ENCODE peak calls at places on chromosome 4, in ten cellular contexts. One of them, this sample, is unnamed.

GRCh38 chr4:95729596-95729995 is 110.3 kb upstream of the PDHA2 start:
- DNase-seq in left colon: no peak
- DNase-seq in T1000: no peak
- DNase-seq in foreskin fibroblast: no peak
- DNase-seq in HCT116: no peak
- DNase-seq in fibroblast of mammary gland: no peak
- DNase-seq in NCI-H146: no peak
- DNase-seq in Ammon's horn: no peak
- DNase-seq in fibroblast of the aortic adventitia: no peak
- DNase-seq in GM19239: no peak
- DNase-seq in this sample: no peak

GRCh38 chr4:122764808-122765189 is 32.3 kb downstream of the BBS12 start:
- DNase-seq in Ammon's horn: no peak
- DNase-seq in left colon: no peak
- DNase-seq in fibroblast of mammary gland: peak; percentile 90
- DNase-seq in GM19239: no peak
- DNase-seq in NCI-H146: no peak
- DNase-seq in HCT116: no peak
- DNase-seq in T1000: no peak
- DNase-seq in fibroblast of the aortic adventitia: peak; percentile 97
- DNase-seq in foreskin fibroblast: peak; percentile 72
- DNase-seq in this sample: peak; percentile 72

GRCh38 chr4:17064959-17065358 is 166.5 kb upstream of the LDB2 start:
- DNase-seq in foreskin fibroblast: no peak
- DNase-seq in NCI-H146: no peak
- DNase-seq in GM19239: no peak
- DNase-seq in Ammon's horn: no peak
- DNase-seq in fibroblast of the aortic adventitia: peak; percentile 56
- DNase-seq in fibroblast of mammary gland: no peak
- DNase-seq in left colon: no peak
- DNase-seq in HCT116: no peak
- DNase-seq in T1000: no peak
- DNase-seq in this sample: no peak

GRCh38 chr4:106032851-106033286 is 137.6 kb downstream of the NPNT start:
- DNase-seq in left colon: no peak
- DNase-seq in foreskin fibroblast: peak; percentile 7
- DNase-seq in fibroblast of the aortic adventitia: peak; percentile 60
- DNase-seq in GM19239: no peak
- DNase-seq in fibroblast of mammary gland: peak; percentile 63
- DNase-seq in Ammon's horn: no peak
- DNase-seq in T1000: peak; percentile 12
- DNase-seq in HCT116: no peak
- DNase-seq in NCI-H146: no peak
- DNase-seq in this sample: peak; percentile 64

GRCh38 chr4:78057135-78057599 is at the start of gene FRAS1:
- DNase-seq in GM19239: no peak
- DNase-seq in foreskin fibroblast: no peak
- DNase-seq in fibroblast of mammary gland: peak; percentile 27
- DNase-seq in fibroblast of the aortic adventitia: no peak
- DNase-seq in left colon: peak; percentile 35
- DNase-seq in Ammon's horn: peak; percentile 43
- DNase-seq in T1000: peak; percentile 56
- DNase-seq in HCT116: no peak
- DNase-seq in NCI-H146: peak; percentile 76
- DNase-seq in this sample: no peak

GRCh38 chr4:183348706-183349659 is 26.8 kb upstream of the CLDN24 start:
- DNase-seq in fibroblast of mammary gland: peak; percentile 95
- DNase-seq in foreskin fibroblast: peak; percentile 99
- DNase-seq in NCI-H146: no peak
- DNase-seq in Ammon's horn: no peak
- DNase-seq in T1000: peak; percentile 52
- DNase-seq in left colon: no peak
- DNase-seq in fibroblast of the aortic adventitia: peak; percentile 75
- DNase-seq in GM19239: no peak
- DNase-seq in HCT116: no peak
- DNase-seq in this sample: peak; percentile 81

GRCh38 chr4:106763044-106763443 is 273.1 kb downstream of the DKK2 start:
- DNase-seq in NCI-H146: no peak
- DNase-seq in T1000: no peak
- DNase-seq in left colon: no peak
- DNase-seq in GM19239: no peak
- DNase-seq in fibroblast of the aortic adventitia: peak; percentile 10
- DNase-seq in Ammon's horn: peak; percentile 11
- DNase-seq in HCT116: no peak
- DNase-seq in fibroblast of mammary gland: peak; percentile 6
- DNase-seq in foreskin fibroblast: peak; percentile 10
- DNase-seq in this sample: peak; percentile 47

GRCh38 chr4:13528823-13529129 is 15.5 kb downstream of the NKX3-2 start:
- DNase-seq in NCI-H146: no peak
- DNase-seq in GM19239: no peak
- DNase-seq in fibroblast of mammary gland: no peak
- DNase-seq in foreskin fibroblast: no peak
- DNase-seq in Ammon's horn: no peak
- DNase-seq in HCT116: no peak
- DNase-seq in T1000: no peak
- DNase-seq in left colon: no peak
- DNase-seq in fibroblast of the aortic adventitia: no peak
- DNase-seq in this sample: no peak

GRCh38 chr4:25258980-25259578 is 25.2 kb downstream of the PI4K2B start:
- DNase-seq in foreskin fibroblast: peak; percentile 26
- DNase-seq in fibroblast of the aortic adventitia: peak; percentile 24
- DNase-seq in T1000: peak; percentile 18
- DNase-seq in Ammon's horn: no peak
- DNase-seq in GM19239: no peak
- DNase-seq in NCI-H146: no peak
- DNase-seq in HCT116: no peak
- DNase-seq in fibroblast of mammary gland: peak; percentile 70
- DNase-seq in left colon: no peak
- DNase-seq in this sample: peak; percentile 8

GRCh38 chr4:71857713-71858451 is 74.0 kb upstream of the GC start:
- DNase-seq in HCT116: no peak
- DNase-seq in T1000: no peak
- DNase-seq in left colon: no peak
- DNase-seq in NCI-H146: no peak
- DNase-seq in GM19239: no peak
- DNase-seq in fibroblast of mammary gland: no peak
- DNase-seq in fibroblast of the aortic adventitia: no peak
- DNase-seq in foreskin fibroblast: no peak
- DNase-seq in Ammon's horn: no peak
- DNase-seq in this sample: no peak

GRCh38 chr4:175772170-175772685 is 39.8 kb downstream of the GPM6A start:
- DNase-seq in fibroblast of the aortic adventitia: no peak
- DNase-seq in fibroblast of mammary gland: no peak
- DNase-seq in HCT116: no peak
- DNase-seq in T1000: no peak
- DNase-seq in Ammon's horn: no peak
- DNase-seq in foreskin fibroblast: no peak
- DNase-seq in NCI-H146: no peak
- DNase-seq in GM19239: no peak
- DNase-seq in left colon: no peak
- DNase-seq in this sample: no peak

GRCh38 chr4:108171541-108172230 is 3.0 kb upstream of the LEF1 start:
- DNase-seq in fibroblast of the aortic adventitia: no peak
- DNase-seq in Ammon's horn: no peak
- DNase-seq in NCI-H146: no peak
- DNase-seq in left colon: no peak
- DNase-seq in HCT116: no peak
- DNase-seq in fibroblast of mammary gland: no peak
- DNase-seq in T1000: no peak
- DNase-seq in foreskin fibroblast: no peak
- DNase-seq in GM19239: no peak
- DNase-seq in this sample: no peak

GRCh38 chr4:121336706-121337105 is 44.1 kb downstream of the QRFPR start:
- DNase-seq in T1000: no peak
- DNase-seq in left colon: no peak
- DNase-seq in NCI-H146: no peak
- DNase-seq in HCT116: no peak
- DNase-seq in GM19239: no peak
- DNase-seq in fibroblast of mammary gland: no peak
- DNase-seq in foreskin fibroblast: no peak
- DNase-seq in fibroblast of the aortic adventitia: no peak
- DNase-seq in Ammon's horn: no peak
- DNase-seq in this sample: no peak

GRCh38 chr4:134780244-134780643 is 578.7 kb upstream of the PABPC4L start:
- DNase-seq in Ammon's horn: no peak
- DNase-seq in left colon: no peak
- DNase-seq in HCT116: no peak
- DNase-seq in foreskin fibroblast: no peak
- DNase-seq in fibroblast of the aortic adventitia: no peak
- DNase-seq in NCI-H146: no peak
- DNase-seq in fibroblast of mammary gland: no peak
- DNase-seq in GM19239: no peak
- DNase-seq in T1000: no peak
- DNase-seq in this sample: peak; percentile 16

GRCh38 chr4:94507708-94508107 is 56.0 kb downstream of the PDLIM5 start:
- DNase-seq in fibroblast of mammary gland: peak; percentile 98
- DNase-seq in T1000: no peak
- DNase-seq in fibroblast of the aortic adventitia: peak; percentile 92
- DNase-seq in HCT116: peak; percentile 82
- DNase-seq in Ammon's horn: peak; percentile 4
- DNase-seq in NCI-H146: no peak
- DNase-seq in GM19239: no peak
- DNase-seq in left colon: no peak
- DNase-seq in foreskin fibroblast: peak; percentile 93
- DNase-seq in this sample: peak; percentile 78

GRCh38 chr4:119666653-119667091 is 38.1 kb upstream of the PDE5A start:
- DNase-seq in foreskin fibroblast: no peak
- DNase-seq in fibroblast of the aortic adventitia: peak; percentile 59
- DNase-seq in GM19239: no peak
- DNase-seq in fibroblast of mammary gland: no peak
- DNase-seq in Ammon's horn: no peak
- DNase-seq in left colon: no peak
- DNase-seq in HCT116: no peak
- DNase-seq in T1000: no peak
- DNase-seq in NCI-H146: peak; percentile 19
- DNase-seq in this sample: peak; percentile 35

GRCh38 chr4:120723986-120724385 is 198.5 kb downstream of the PRDM5 start:
- DNase-seq in NCI-H146: peak; percentile 60
- DNase-seq in T1000: no peak
- DNase-seq in fibroblast of the aortic adventitia: peak; percentile 21
- DNase-seq in fibroblast of mammary gland: peak; percentile 12
- DNase-seq in Ammon's horn: no peak
- DNase-seq in HCT116: no peak
- DNase-seq in foreskin fibroblast: no peak
- DNase-seq in left colon: no peak
- DNase-seq in GM19239: no peak
- DNase-seq in this sample: no peak

GRCh38 chr4:53929955-53930798 is 134.2 kb downstream of the CHIC2 start:
- DNase-seq in fibroblast of the aortic adventitia: peak; percentile 94
- DNase-seq in foreskin fibroblast: peak; percentile 89
- DNase-seq in HCT116: peak; percentile 68
- DNase-seq in left colon: peak; percentile 75
- DNase-seq in GM19239: peak; percentile 37
- DNase-seq in T1000: peak; percentile 54
- DNase-seq in fibroblast of mammary gland: peak; percentile 94
- DNase-seq in Ammon's horn: peak; percentile 93
- DNase-seq in NCI-H146: peak; percentile 95
- DNase-seq in this sample: peak; percentile 84

GRCh38 chr4:24799544-24800272 is 4.3 kb downstream of the SOD3 start:
- DNase-seq in fibroblast of the aortic adventitia: no peak
- DNase-seq in Ammon's horn: no peak
- DNase-seq in T1000: no peak
- DNase-seq in foreskin fibroblast: no peak
- DNase-seq in fibroblast of mammary gland: no peak
- DNase-seq in left colon: no peak
- DNase-seq in HCT116: no peak
- DNase-seq in GM19239: no peak
- DNase-seq in NCI-H146: no peak
- DNase-seq in this sample: no peak

GRCh38 chr4:122898370-122899150 is 23.8 kb downstream of the NUDT6 start:
- DNase-seq in NCI-H146: no peak
- DNase-seq in fibroblast of mammary gland: peak; percentile 91
- DNase-seq in fibroblast of the aortic adventitia: peak; percentile 92
- DNase-seq in GM19239: no peak
- DNase-seq in Ammon's horn: peak; percentile 46
- DNase-seq in foreskin fibroblast: peak; percentile 87
- DNase-seq in HCT116: peak; percentile 82
- DNase-seq in T1000: no peak
- DNase-seq in left colon: no peak
- DNase-seq in this sample: peak; percentile 83

GRCh38 chr4:153962311-153963039 is 173.6 kb upstream of the SFRP2 start:
- DNase-seq in fibroblast of the aortic adventitia: no peak
- DNase-seq in left colon: no peak
- DNase-seq in NCI-H146: no peak
- DNase-seq in fibroblast of mammary gland: peak; percentile 32
- DNase-seq in HCT116: no peak
- DNase-seq in T1000: no peak
- DNase-seq in Ammon's horn: no peak
- DNase-seq in foreskin fibroblast: no peak
- DNase-seq in GM19239: no peak
- DNase-seq in this sample: no peak

GRCh38 chr4:176052744-176053143 is 12.9 kb upstream of the WDR17 start:
- DNase-seq in GM19239: no peak
- DNase-seq in foreskin fibroblast: no peak
- DNase-seq in fibroblast of the aortic adventitia: no peak
- DNase-seq in T1000: no peak
- DNase-seq in NCI-H146: no peak
- DNase-seq in left colon: no peak
- DNase-seq in fibroblast of mammary gland: no peak
- DNase-seq in Ammon's horn: no peak
- DNase-seq in HCT116: no peak
- DNase-seq in this sample: no peak

GRCh38 chr4:78601013-78601412 is 49.4 kb downstream of the ANXA3 start:
- DNase-seq in left colon: no peak
- DNase-seq in T1000: no peak
- DNase-seq in foreskin fibroblast: no peak
- DNase-seq in NCI-H146: peak; percentile 81
- DNase-seq in Ammon's horn: peak; percentile 37
- DNase-seq in fibroblast of the aortic adventitia: no peak
- DNase-seq in fibroblast of mammary gland: peak; percentile 79
- DNase-seq in GM19239: no peak
- DNase-seq in HCT116: no peak
- DNase-seq in this sample: no peak

GRCh38 chr4:99405433-99406115 is 29.6 kb downstream of the ADH7 start:
- DNase-seq in NCI-H146: peak; percentile 0
- DNase-seq in foreskin fibroblast: peak; percentile 71
- DNase-seq in fibroblast of the aortic adventitia: peak; percentile 97
- DNase-seq in fibroblast of mammary gland: peak; percentile 88
- DNase-seq in Ammon's horn: peak; percentile 83
- DNase-seq in T1000: peak; percentile 41
- DNase-seq in HCT116: peak; percentile 60
- DNase-seq in GM19239: no peak
- DNase-seq in left colon: peak; percentile 74
- DNase-seq in this sample: peak; percentile 69

GRCh38 chr4:86926428-86927086 is 8.3 kb upstream of the AFF1 start:
- DNase-seq in fibroblast of mammary gland: no peak
- DNase-seq in GM19239: no peak
- DNase-seq in fibroblast of the aortic adventitia: no peak
- DNase-seq in left colon: no peak
- DNase-seq in foreskin fibroblast: no peak
- DNase-seq in HCT116: no peak
- DNase-seq in T1000: no peak
- DNase-seq in NCI-H146: no peak
- DNase-seq in Ammon's horn: no peak
- DNase-seq in this sample: no peak

GRCh38 chr4:3470244-3471097 is 7.4 kb downstream of the DOK7 start:
- DNase-seq in GM19239: no peak
- DNase-seq in left colon: peak; percentile 43
- DNase-seq in HCT116: no peak
- DNase-seq in fibroblast of mammary gland: peak; percentile 22
- DNase-seq in foreskin fibroblast: no peak
- DNase-seq in NCI-H146: no peak
- DNase-seq in T1000: no peak
- DNase-seq in Ammon's horn: no peak
- DNase-seq in fibroblast of the aortic adventitia: no peak
- DNase-seq in this sample: no peak

GRCh38 chr4:86453044-86453501 is 93.2 kb upstream of the MAPK10 start:
- DNase-seq in left colon: peak; percentile 6
- DNase-seq in Ammon's horn: peak; percentile 49
- DNase-seq in NCI-H146: peak; percentile 59
- DNase-seq in GM19239: no peak
- DNase-seq in fibroblast of mammary gland: peak; percentile 43
- DNase-seq in T1000: no peak
- DNase-seq in fibroblast of the aortic adventitia: peak; percentile 73
- DNase-seq in foreskin fibroblast: peak; percentile 15
- DNase-seq in HCT116: no peak
- DNase-seq in this sample: no peak

GRCh38 chr4:151415978-151416377 is 7.0 kb downstream of the FHIP1A start:
- DNase-seq in fibroblast of mammary gland: peak; percentile 75
- DNase-seq in T1000: no peak
- DNase-seq in HCT116: no peak
- DNase-seq in left colon: no peak
- DNase-seq in fibroblast of the aortic adventitia: peak; percentile 84
- DNase-seq in Ammon's horn: no peak
- DNase-seq in GM19239: no peak
- DNase-seq in NCI-H146: no peak
- DNase-seq in foreskin fibroblast: no peak
- DNase-seq in this sample: peak; percentile 34

This sample was measured in GM04504.